ENCODE peak calls at places on chromosomes 3 and 15, in seven cellular contexts. G, C, S, Z, W, J and D are unnamed samples.

GRCh38 chr3:171458056-171458856 is 1.9 kb downstream of the TNIK start:
- DNase-seq in Z (no peak), J (no peak), C (no peak), S (peak), G (no peak), W (no peak), D (no peak)

GRCh38 chr3:43094851-43095250 is 11.0 kb downstream of the POMGNT2 start:
- DNase-seq in W (no peak), C (no peak), J (no peak), G (no peak), Z (no peak), S (no peak), D (no peak)

GRCh38 chr15:43105077-43105769 is 615 bp downstream of the UBR1 start:
- DNase-seq in C (no peak), Z (no peak), G (no peak), S (peak), W (no peak), J (no peak), D (no peak)

GRCh38 chr3:193590088-193590856 is 2.7 kb upstream of the OPA1 start:
- DNase-seq in C (no peak), J (no peak), S (no peak), W (no peak), Z (no peak), G (no peak), D (no peak)

GRCh38 chr3:99929409-99930139 is 111.9 kb downstream of the CMSS1 start:
- DNase-seq in Z (no peak), S (no peak), W (no peak), C (peak), J (no peak), G (no peak), D (no peak)

GRCh38 chr15:40937762-40938529 is 8.8 kb downstream of the DLL4 start:
- DNase-seq in G (no peak), S (no peak), J (no peak), Z (no peak), W (no peak), C (no peak), D (no peak)

GRCh38 chr3:85864896-85865295 is 906.1 kb downstream of the CADM2 start:
- DNase-seq in J (no peak), G (no peak), C (no peak), Z (no peak), W (no peak), S (no peak), D (no peak)

GRCh38 chr3:63405882-63406281 is 127.8 kb downstream of the SYNPR start:
- DNase-seq in C (no peak), W (no peak), J (no peak), S (no peak), Z (no peak), G (no peak), D (no peak)

GRCh38 chr15:31086344-31086743 is 15.2 kb downstream of the TRPM1 start:
- DNase-seq in Z (no peak), G (no peak), J (no peak), W (no peak), S (no peak), C (no peak), D (no peak)

GRCh38 chr15:45183001-45183400 is 4.8 kb downstream of the SHF start:
- DNase-seq in Z (no peak), W (no peak), G (no peak), C (no peak), J (no peak), S (no peak), D (no peak)

GRCh38 chr3:122977645-122978466 is 49.7 kb downstream of the SEMA5B start:
- DNase-seq in S (no peak), Z (no peak), G (no peak), C (peak), W (peak), J (peak), D (no peak)

GRCh38 chr3:61733866-61734265 is 172.5 kb downstream of the PTPRG start:
- DNase-seq in Z (no peak), J (peak), S (no peak), W (no peak), G (no peak), C (no peak), D (no peak)

GRCh38 chr3:128060473-128061381 is 8.5 kb downstream of the SEC61A1 start:
- DNase-seq in C (no peak), S (no peak), G (no peak), Z (no peak), J (no peak), W (no peak), D (no peak)

GRCh38 chr3:153414972-153415371 is 252.9 kb downstream of the RAP2B start:
- DNase-seq in Z (no peak), G (no peak), S (no peak), W (no peak), J (no peak), C (no peak), D (no peak)

GRCh38 chr15:92001307-92001706 is 147.8 kb downstream of the SLCO3A1 start:
- DNase-seq in J (no peak), W (no peak), S (no peak), C (no peak), Z (no peak), G (no peak), D (no peak)

GRCh38 chr3:153595186-153595815 is 433.3 kb downstream of the RAP2B start:
- DNase-seq in Z (no peak), W (no peak), J (no peak), G (no peak), S (no peak), C (no peak), D (peak)

GRCh38 chr3:104628185-104628789 is 738.4 kb upstream of the ALCAM start:
- DNase-seq in J (no peak), C (no peak), G (no peak), W (no peak), Z (no peak), S (no peak), D (peak)

GRCh38 chr3:141482250-141482937 is 4.4 kb upstream of the RASA2 start:
- DNase-seq in G (no peak), J (no peak), C (no peak), S (no peak), W (no peak), Z (no peak), D (no peak)

GRCh38 chr3:116135462-116135861 is 309.8 kb downstream of the LSAMP start:
- DNase-seq in S (no peak), J (no peak), W (no peak), C (peak), G (no peak), Z (no peak), D (no peak)

GRCh38 chr3:34066999-34067398 is 268.6 kb downstream of the PDCD6IP start:
- DNase-seq in Z (no peak), W (no peak), G (no peak), S (no peak), J (no peak), C (no peak), D (no peak)

GRCh38 chr3:30308131-30308530 is 298.3 kb upstream of the TGFBR2 start:
- DNase-seq in G (no peak), W (no peak), J (no peak), Z (no peak), S (no peak), C (no peak), D (no peak)